ENCODE peak calls at places on chromosomes 3 and 15, in eight cellular contexts. T is Panc1, J is AG10803, C is RWPE1, S is neural crest cell, W is AG04450, P is GM10248, E is ovary. O is an unnamed sample.

GRCh38 chr15:65416845-65417416 is 5.8 kb downstream of the IGDCC4 start:
- DNase-seq in J (peak), P (no peak), T (no peak), C (no peak), E (peak), S (no peak), W (no peak), O (no peak)

GRCh38 chr15:76114561-76114960 is 54.8 kb downstream of the TMEM266 start:
- DNase-seq in W (no peak), J (no peak), S (no peak), E (no peak), P (no peak), T (no peak), C (no peak), O (no peak)

GRCh38 chr3:195307711-195308110 is 36.8 kb upstream of the XXYLT1 start:
- DNase-seq in W (no peak), T (no peak), J (no peak), E (no peak), P (no peak), C (no peak), S (no peak), O (no peak)

GRCh38 chr3:44865272-44866005 is 3.7 kb downstream of the TMEM42 start:
- DNase-seq in E (no peak), S (no peak), P (no peak), W (no peak), C (no peak), J (no peak), T (no peak), O (no peak)

GRCh38 chr3:190385835-190386688 is 1.9 kb upstream of the CLDN16 start:
- DNase-seq in W (peak), E (no peak), P (no peak), J (peak), S (no peak), C (peak), T (peak), O (no peak)

GRCh38 chr3:139906441-139906840 is 28.5 kb upstream of the CLSTN2 start:
- DNase-seq in P (no peak), T (peak), W (no peak), S (no peak), C (peak), J (peak), E (no peak), O (no peak)

GRCh38 chr3:107124885-107125284 is 252.4 kb upstream of the CCDC54 start:
- DNase-seq in E (peak), T (no peak), W (peak), C (peak), P (no peak), J (peak), S (no peak), O (no peak)

GRCh38 chr15:73757571-73757970 is 4.4 kb upstream of the INSYN1 start:
- DNase-seq in T (no peak), E (no peak), W (no peak), P (no peak), C (no peak), S (no peak), J (no peak), O (no peak)

GRCh38 chr15:41032079-41032328 is 78.7 kb downstream of the CHAC1 start:
- DNase-seq in T (no peak), E (no peak), P (no peak), W (no peak), J (no peak), C (no peak), S (no peak), O (no peak)

GRCh38 chr15:41417418-41417811 is 520 bp downstream of the RTF1 start:
- DNase-seq in J (peak), T (no peak), S (no peak), P (peak), C (peak), E (peak), W (no peak), O (peak)

GRCh38 chr3:170387952-170388351 is 30.4 kb downstream of the SKIL start:
- DNase-seq in S (no peak), J (peak), E (no peak), T (no peak), P (no peak), C (no peak), W (no peak), O (no peak)

GRCh38 chr15:71440479-71441071 is 325.3 kb downstream of the THSD4 start:
- DNase-seq in S (no peak), T (peak), P (peak), E (no peak), C (peak), W (peak), J (peak), O (no peak)

GRCh38 chr15:62413786-62414185 is 248.7 kb upstream of the C2CD4B start:
- DNase-seq in P (no peak), C (no peak), T (no peak), W (no peak), E (no peak), S (no peak), J (peak), O (no peak)

GRCh38 chr15:68316061-68316804 is 38.7 kb downstream of the FEM1B start:
- DNase-seq in J (no peak), W (no peak), E (peak), P (no peak), C (no peak), S (peak), T (no peak), O (no peak)

GRCh38 chr15:52154896-52155865 is 36.0 kb downstream of the GNB5 start:
- DNase-seq in W (no peak), C (no peak), S (no peak), E (no peak), J (no peak), P (no peak), T (no peak), O (no peak)

GRCh38 chr3:43894176-43895049 is 203.7 kb downstream of the ABHD5 start:
- DNase-seq in T (no peak), J (peak), P (peak), S (peak), E (peak), W (peak), C (peak), O (peak)

GRCh38 chr15:74060251-74060650 is 22.1 kb downstream of the GOLGA6A start:
- DNase-seq in C (no peak), J (no peak), P (no peak), T (no peak), S (no peak), E (no peak), W (no peak), O (no peak)

GRCh38 chr3:182947892-182948291 is 32.4 kb downstream of the DCUN1D1 start:
- DNase-seq in T (no peak), E (no peak), S (no peak), P (no peak), C (no peak), W (no peak), J (no peak), O (no peak)

GRCh38 chr3:173891272-173892100 is 493.9 kb downstream of the NLGN1 start:
- DNase-seq in P (no peak), C (no peak), W (no peak), T (no peak), E (no peak), S (no peak), J (peak), O (no peak)

GRCh38 chr15:61501815-61502214 is 272.7 kb upstream of the RORA start:
- DNase-seq in E (no peak), T (no peak), S (no peak), W (no peak), J (no peak), P (no peak), C (no peak), O (no peak)

GRCh38 chr3:119635719-119636118 is 24.7 kb downstream of the POPDC2 start:
- DNase-seq in T (no peak), S (no peak), E (no peak), C (no peak), J (no peak), W (no peak), P (no peak), O (no peak)

GRCh38 chr3:25661694-25662455 is 2.8 kb downstream of the TOP2B start:
- DNase-seq in S (no peak), E (no peak), P (no peak), T (no peak), W (no peak), J (peak), C (no peak), O (no peak)

GRCh38 chr3:46907960-46908293 is 30.4 kb downstream of the PTH1R start:
- DNase-seq in J (no peak), S (no peak), T (no peak), P (no peak), E (no peak), W (no peak), C (no peak), O (no peak)

GRCh38 chr3:75260-75659 is 121.3 kb upstream of the CHL1 start:
- DNase-seq in E (no peak), P (no peak), T (no peak), W (no peak), J (no peak), C (no peak), S (no peak), O (no peak)

GRCh38 chr15:64101018-64101417 is 5.2 kb downstream of the SNX1 start:
- DNase-seq in W (no peak), P (no peak), T (no peak), J (no peak), S (no peak), C (no peak), E (no peak), O (no peak)

GRCh38 chr15:46723308-46723707 is 994.0 kb upstream of the SEMA6D start:
- DNase-seq in S (no peak), W (no peak), T (no peak), P (no peak), E (no peak), C (no peak), J (no peak), O (no peak)

GRCh38 chr3:196842567-196843434 is 24.9 kb upstream of the SENP5 start:
- DNase-seq in J (no peak), S (no peak), W (no peak), C (no peak), P (no peak), T (no peak), E (no peak), O (no peak)

GRCh38 chr3:140199008-140199407 is 264.0 kb downstream of the CLSTN2 start:
- DNase-seq in S (no peak), T (no peak), E (no peak), J (no peak), P (no peak), C (no peak), W (no peak), O (no peak)

GRCh38 chr15:82139823-82140268 is 94.0 kb upstream of the MEX3B start:
- DNase-seq in J (peak), P (no peak), W (no peak), E (no peak), S (no peak), C (peak), T (no peak), O (no peak)

GRCh38 chr15:32979710-32980109 is 214.8 kb downstream of the FMN1 start:
- DNase-seq in W (peak), E (no peak), C (no peak), P (no peak), S (no peak), J (peak), T (no peak), O (no peak)

DNA sequence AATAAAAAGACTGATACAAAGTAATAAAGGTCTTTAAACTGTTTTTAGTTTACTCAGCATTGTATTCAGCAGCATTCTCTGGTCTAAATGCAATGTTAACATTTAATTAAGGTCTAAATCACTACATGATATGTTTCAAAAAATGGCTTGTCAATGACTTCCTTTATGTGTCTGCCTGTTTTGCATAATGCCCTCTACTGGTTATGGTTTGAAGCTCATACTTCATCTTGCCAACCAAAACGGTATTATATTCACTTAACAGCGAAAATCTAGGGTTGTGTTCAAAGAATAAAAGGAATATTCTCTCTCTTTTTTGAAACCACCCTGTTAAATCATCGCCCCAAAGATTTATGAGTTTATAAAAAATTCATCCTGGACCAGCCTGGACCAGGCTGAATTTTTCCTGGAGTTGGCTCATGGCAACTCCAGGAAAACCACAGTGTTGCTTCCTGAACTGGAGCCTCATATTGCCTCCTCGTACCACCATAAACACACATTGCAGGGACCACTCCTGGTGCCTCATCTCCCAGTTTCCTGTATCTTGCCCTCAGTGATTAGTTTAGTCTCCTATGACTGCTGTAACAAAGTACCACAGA is 6.7 kb upstream of the NCEH1 start:
- DNase-seq in S (no peak), T (no peak), P (no peak), C (no peak), E (no peak), W (no peak), J (no peak), O (no peak)
- TF ChIP-seq CTCF in S (peak), T (peak), P (no peak), C (no peak), E (no peak), W (peak), J (peak), O (no peak)

GRCh38 chr15:101275018-101275417 is 2.3 kb downstream of the SELENOS start:
- DNase-seq in T (no peak), J (no peak), P (peak), C (no peak), W (no peak), S (no peak), E (no peak), O (no peak)

GRCh38 chr15:101277038-101277822 is at the start of gene SELENOS:
- DNase-seq in J (peak), C (peak), S (peak), P (peak), T (no peak), E (peak), W (peak), O (peak)

GRCh38 chr15:101277943-101278564 is 769 bp upstream of the SELENOS start:
- DNase-seq in E (no peak), P (no peak), W (no peak), J (no peak), T (no peak), C (no peak), S (no peak), O (no peak)

GRCh38 chr15:101273534-101273933 is 3.8 kb downstream of the SELENOS start:
- DNase-seq in T (no peak), C (no peak), J (no peak), W (no peak), P (no peak), S (no peak), E (no peak), O (no peak)

GRCh38 chr15:101276501-101277037 is 716 bp downstream of the SELENOS start:
- DNase-seq in C (no peak), S (no peak), J (peak), P (peak), W (no peak), E (no peak), T (no peak), O (no peak)
- TF ChIP-seq CTCF in C (no peak), S (peak), J (peak), P (peak), W (peak), E (no peak), T (no peak), O (peak)

GRCh38 chr3:12877040-12877439 is 35.7 kb upstream of the RPL32 start:
- DNase-seq in W (no peak), S (no peak), C (no peak), T (no peak), P (no peak), E (no peak), J (no peak), O (no peak)

GRCh38 chr3:12878026-12878636 is 36.8 kb upstream of the RPL32 start:
- DNase-seq in W (no peak), T (no peak), E (no peak), P (no peak), C (no peak), S (no peak), J (no peak), O (no peak)

GRCh38 chr3:12879191-12879815 is 37.9 kb upstream of the RPL32 start:
- DNase-seq in C (no peak), P (no peak), T (no peak), S (no peak), E (no peak), W (no peak), J (no peak), O (no peak)

GRCh38 chr3:12871404-12871983 is 30.1 kb upstream of the RPL32 start:
- DNase-seq in W (no peak), C (no peak), T (no peak), S (no peak), P (no peak), E (no peak), J (no peak), O (no peak)

GRCh38 chr3:12875857-12876451 is 34.6 kb upstream of the RPL32 start:
- DNase-seq in J (no peak), W (no peak), T (no peak), S (peak), E (peak), P (peak), C (no peak), O (peak)
- TF ChIP-seq CTCF in J (peak), W (peak), T (peak), S (peak), E (no peak), P (peak), C (no peak), O (peak)

GRCh38 chr3:123547881-123548534 is 36.8 kb downstream of the HACD2 start:
- DNase-seq in E (peak), S (no peak), P (no peak), T (no peak), J (no peak), C (no peak), W (no peak), O (no peak)

GRCh38 chr3:123552768-123553167 is 32.1 kb downstream of the HACD2 start:
- DNase-seq in P (no peak), C (no peak), E (no peak), S (no peak), J (no peak), W (no peak), T (no peak), O (no peak)

GRCh38 chr3:123546133-123546755 is 38.6 kb downstream of the HACD2 start:
- DNase-seq in P (no peak), C (peak), J (peak), W (peak), T (peak), E (no peak), S (no peak), O (no peak)

GRCh38 chr3:123552095-123552714 is 32.6 kb downstream of the HACD2 start:
- DNase-seq in J (peak), P (peak), S (no peak), E (no peak), T (no peak), C (peak), W (no peak), O (no peak)
- TF ChIP-seq CTCF in J (peak), P (peak), S (peak), E (no peak), T (peak), C (no peak), W (peak), O (peak)

DNA sequence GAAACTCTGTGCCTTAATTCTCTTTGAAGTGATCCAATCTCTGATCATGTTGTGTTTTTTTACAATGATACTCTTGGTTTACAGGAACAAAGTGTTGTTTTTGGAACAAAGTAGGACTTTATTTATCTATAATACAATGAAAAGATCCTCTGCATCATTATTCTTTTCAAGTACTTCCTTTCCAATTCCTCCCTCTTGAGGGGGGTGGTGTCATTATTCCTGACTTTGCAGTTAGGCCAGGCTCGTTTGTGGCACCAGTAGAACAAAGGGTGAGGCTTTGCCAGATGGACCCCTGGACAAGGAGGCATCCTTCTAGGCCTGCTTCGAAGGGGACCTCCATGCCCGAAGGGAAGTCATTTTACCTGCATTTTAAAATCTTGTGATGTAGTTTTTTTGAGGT is 41.7 kb upstream of the ZBTB38 start:
- DNase-seq in J (no peak), P (no peak), E (no peak), W (no peak), C (no peak), S (no peak), T (no peak), O (no peak)
- TF ChIP-seq CTCF in J (no peak), P (no peak), E (no peak), W (no peak), C (no peak), S (no peak), T (no peak), O (no peak)

GRCh38 chr3:189272500-189273119 is 100.8 kb downstream of the TPRG1 start:
- DNase-seq in P (no peak), E (no peak), S (no peak), J (no peak), W (no peak), C (no peak), T (no peak), O (no peak)
- TF ChIP-seq CTCF in P (peak), E (no peak), S (peak), J (peak), W (peak), C (no peak), T (peak), O (peak)

GRCh38 chr3:10933958-10934481 is 58.5 kb upstream of the SLC6A1 start:
- DNase-seq in E (peak), P (no peak), T (no peak), W (peak), C (peak), S (no peak), J (peak), O (no peak)

GRCh38 chr3:10935028-10935427 is 57.5 kb upstream of the SLC6A1 start:
- DNase-seq in J (no peak), T (no peak), W (no peak), E (no peak), S (no peak), C (no peak), P (no peak), O (no peak)

GRCh38 chr3:10937141-10937825 is 55.3 kb upstream of the SLC6A1 start:
- DNase-seq in P (no peak), C (no peak), E (peak), S (no peak), T (no peak), J (no peak), W (no peak), O (no peak)

GRCh38 chr3:10935846-10936631 is 56.5 kb upstream of the SLC6A1 start:
- DNase-seq in S (no peak), C (no peak), P (no peak), T (no peak), W (no peak), E (no peak), J (no peak), O (no peak)

GRCh38 chr3:10936686-10937085 is 55.9 kb upstream of the SLC6A1 start:
- DNase-seq in P (no peak), W (no peak), C (no peak), S (no peak), J (no peak), E (no peak), T (no peak), O (no peak)
- TF ChIP-seq CTCF in P (no peak), W (no peak), C (no peak), S (no peak), J (no peak), E (no peak), T (no peak), O (no peak)